ENCODE peak calls at places on chromosomes 13 and 19, in six cellular contexts. One of them, this sample, is unnamed.

GRCh38 chr19:6023085-6023682 is 45.2 kb upstream of the RANBP3 start:
- DNase-seq in HFF-Myc: no peak
- DNase-seq in Jurkat, Clone E6-1: no peak
- DNase-seq in neural progenitor cell: no peak
- DNase-seq in lower lobe of right lung: peak; percentile 39
- DNase-seq in PC-3: peak; percentile 64
- DNase-seq in this sample: peak; percentile 34

GRCh38 chr13:97243915-97244820 is 22.0 kb downstream of the MBNL2 start:
- DNase-seq in HFF-Myc: no peak
- DNase-seq in Jurkat, Clone E6-1: no peak
- DNase-seq in neural progenitor cell: no peak
- DNase-seq in lower lobe of right lung: no peak
- DNase-seq in PC-3: no peak
- DNase-seq in this sample: no peak

GRCh38 chr13:51825165-51825592 is 19.8 kb downstream of the TMEM272 start:
- DNase-seq in HFF-Myc: no peak
- DNase-seq in Jurkat, Clone E6-1: peak; percentile 94
- DNase-seq in neural progenitor cell: no peak
- DNase-seq in lower lobe of right lung: no peak
- DNase-seq in PC-3: no peak
- DNase-seq in this sample: no peak

GRCh38 chr13:63025741-63026140 is 1610.1 kb upstream of the PCDH20 start:
- DNase-seq in HFF-Myc: no peak
- DNase-seq in Jurkat, Clone E6-1: no peak
- DNase-seq in neural progenitor cell: no peak
- DNase-seq in lower lobe of right lung: no peak
- DNase-seq in PC-3: no peak
- DNase-seq in this sample: no peak

GRCh38 chr13:44303681-44304432 is 69.8 kb upstream of the SERP2 start:
- DNase-seq in HFF-Myc: no peak
- DNase-seq in Jurkat, Clone E6-1: no peak
- DNase-seq in neural progenitor cell: no peak
- DNase-seq in lower lobe of right lung: no peak
- DNase-seq in PC-3: no peak
- DNase-seq in this sample: no peak

GRCh38 chr19:16385296-16385695 is 60.7 kb downstream of the KLF2 start:
- DNase-seq in HFF-Myc: no peak
- DNase-seq in Jurkat, Clone E6-1: no peak
- DNase-seq in neural progenitor cell: no peak
- DNase-seq in lower lobe of right lung: no peak
- DNase-seq in PC-3: no peak
- DNase-seq in this sample: no peak

GRCh38 chr19:46412034-46412982 is 1.1 kb downstream of the CCDC8 start:
- DNase-seq in HFF-Myc: no peak
- DNase-seq in Jurkat, Clone E6-1: no peak
- DNase-seq in neural progenitor cell: peak; percentile 61
- DNase-seq in lower lobe of right lung: peak; percentile 37
- DNase-seq in PC-3: no peak
- DNase-seq in this sample: no peak

GRCh38 chr13:86601351-86601750 is 802.1 kb upstream of the SLITRK6 start:
- DNase-seq in HFF-Myc: no peak
- DNase-seq in Jurkat, Clone E6-1: no peak
- DNase-seq in neural progenitor cell: no peak
- DNase-seq in lower lobe of right lung: no peak
- DNase-seq in PC-3: peak; percentile 24
- DNase-seq in this sample: no peak

GRCh38 chr13:40385858-40386180 is 280.6 kb downstream of the FOXO1 start:
- DNase-seq in HFF-Myc: no peak
- DNase-seq in Jurkat, Clone E6-1: no peak
- DNase-seq in neural progenitor cell: no peak
- DNase-seq in lower lobe of right lung: no peak
- DNase-seq in PC-3: no peak
- DNase-seq in this sample: no peak

GRCh38 chr13:32300920-32301319 is 14.2 kb downstream of the ZAR1L start:
- DNase-seq in HFF-Myc: no peak
- DNase-seq in Jurkat, Clone E6-1: no peak
- DNase-seq in neural progenitor cell: no peak
- DNase-seq in lower lobe of right lung: no peak
- DNase-seq in PC-3: no peak
- DNase-seq in this sample: no peak

GRCh38 chr13:41639955-41640780 is 182.8 kb downstream of the RGCC start:
- DNase-seq in HFF-Myc: no peak
- DNase-seq in Jurkat, Clone E6-1: no peak
- DNase-seq in neural progenitor cell: no peak
- DNase-seq in lower lobe of right lung: no peak
- DNase-seq in PC-3: no peak
- DNase-seq in this sample: no peak

GRCh38 chr13:75021151-75021550 is 460.8 kb downstream of the TBC1D4 start:
- DNase-seq in HFF-Myc: no peak
- DNase-seq in Jurkat, Clone E6-1: no peak
- DNase-seq in neural progenitor cell: no peak
- DNase-seq in lower lobe of right lung: no peak
- DNase-seq in PC-3: no peak
- DNase-seq in this sample: no peak

GRCh38 chr19:12331211-12331941 is 2.1 kb downstream of the ZNF563 start:
- DNase-seq in HFF-Myc: no peak
- DNase-seq in Jurkat, Clone E6-1: peak; percentile 69
- DNase-seq in neural progenitor cell: peak; percentile 13
- DNase-seq in lower lobe of right lung: no peak
- DNase-seq in PC-3: no peak
- DNase-seq in this sample: no peak

GRCh38 chr13:34816543-34816942 is 125.5 kb upstream of the NBEA start:
- DNase-seq in HFF-Myc: no peak
- DNase-seq in Jurkat, Clone E6-1: no peak
- DNase-seq in neural progenitor cell: no peak
- DNase-seq in lower lobe of right lung: no peak
- DNase-seq in PC-3: no peak
- DNase-seq in this sample: no peak

GRCh38 chr19:45113628-45114027 is 20.6 kb downstream of the PPP1R37 start:
- DNase-seq in HFF-Myc: no peak
- DNase-seq in Jurkat, Clone E6-1: no peak
- DNase-seq in neural progenitor cell: no peak
- DNase-seq in lower lobe of right lung: no peak
- DNase-seq in PC-3: peak; percentile 61
- DNase-seq in this sample: no peak

GRCh38 chr13:20993211-20993610 is 68.2 kb downstream of the LATS2 start:
- DNase-seq in HFF-Myc: no peak
- DNase-seq in Jurkat, Clone E6-1: no peak
- DNase-seq in neural progenitor cell: no peak
- DNase-seq in lower lobe of right lung: no peak
- DNase-seq in PC-3: no peak
- DNase-seq in this sample: no peak

GRCh38 chr19:54462072-54462712 is 1.4 kb downstream of the LENG9 start:
- DNase-seq in HFF-Myc: no peak
- DNase-seq in Jurkat, Clone E6-1: no peak
- DNase-seq in neural progenitor cell: no peak
- DNase-seq in lower lobe of right lung: peak; percentile 51
- DNase-seq in PC-3: no peak
- DNase-seq in this sample: no peak

GRCh38 chr13:73607489-73608156 is 526.6 kb downstream of the KLF12 start:
- DNase-seq in HFF-Myc: no peak
- DNase-seq in Jurkat, Clone E6-1: no peak
- DNase-seq in neural progenitor cell: no peak
- DNase-seq in lower lobe of right lung: no peak
- DNase-seq in PC-3: peak; percentile 54
- DNase-seq in this sample: no peak

GRCh38 chr19:33472696-33473624 is 48.6 kb downstream of the PEPD start:
- DNase-seq in HFF-Myc: peak; percentile 79
- DNase-seq in Jurkat, Clone E6-1: no peak
- DNase-seq in neural progenitor cell: no peak
- DNase-seq in lower lobe of right lung: peak; percentile 37
- DNase-seq in PC-3: peak; percentile 85
- DNase-seq in this sample: peak; percentile 96

GRCh38 chr13:23903906-23904280 is 6.6 kb upstream of the C1QTNF9B start:
- DNase-seq in HFF-Myc: no peak
- DNase-seq in Jurkat, Clone E6-1: no peak
- DNase-seq in neural progenitor cell: peak; percentile 23
- DNase-seq in lower lobe of right lung: no peak
- DNase-seq in PC-3: no peak
- DNase-seq in this sample: no peak
- H3K4me3 ChIP-seq in HFF-Myc: no peak overlapping the region
- H3K4me3 ChIP-seq in Jurkat, Clone E6-1: no peak overlapping the region
- H3K4me3 ChIP-seq in neural progenitor cell: peak overlapping the region; percentile 43
- H3K4me3 ChIP-seq in lower lobe of right lung: no peak overlapping the region
- H3K4me3 ChIP-seq in PC-3: no peak overlapping the region
- H3K4me3 ChIP-seq in this sample: no peak overlapping the region

GRCh38 chr13:114037674-114038073 is 63.8 kb upstream of the C13orf46 start:
- DNase-seq in HFF-Myc: no peak
- DNase-seq in Jurkat, Clone E6-1: no peak
- DNase-seq in neural progenitor cell: no peak
- DNase-seq in lower lobe of right lung: no peak
- DNase-seq in PC-3: no peak
- DNase-seq in this sample: no peak
- H3K4me3 ChIP-seq in HFF-Myc: no peak overlapping the region
- H3K4me3 ChIP-seq in Jurkat, Clone E6-1: no peak overlapping the region
- H3K4me3 ChIP-seq in neural progenitor cell: no peak overlapping the region
- H3K4me3 ChIP-seq in lower lobe of right lung: no peak overlapping the region
- H3K4me3 ChIP-seq in PC-3: no peak overlapping the region
- H3K4me3 ChIP-seq in this sample: no peak overlapping the region

GRCh38 chr19:48342841-48343540 is 17.6 kb downstream of the EMP3 start:
- DNase-seq in HFF-Myc: no peak
- DNase-seq in Jurkat, Clone E6-1: no peak
- DNase-seq in neural progenitor cell: no peak
- DNase-seq in lower lobe of right lung: no peak
- DNase-seq in PC-3: peak; percentile 45
- DNase-seq in this sample: peak; percentile 77

GRCh38 chr19:48341515-48342413 is 16.4 kb downstream of the EMP3 start:
- DNase-seq in HFF-Myc: no peak
- DNase-seq in Jurkat, Clone E6-1: no peak
- DNase-seq in neural progenitor cell: no peak
- DNase-seq in lower lobe of right lung: no peak
- DNase-seq in PC-3: no peak
- DNase-seq in this sample: no peak

GRCh38 chr19:48342414-48342738 is 17.0 kb downstream of the EMP3 start:
- DNase-seq in HFF-Myc: no peak
- DNase-seq in Jurkat, Clone E6-1: no peak
- DNase-seq in neural progenitor cell: no peak
- DNase-seq in lower lobe of right lung: no peak
- DNase-seq in PC-3: no peak
- DNase-seq in this sample: no peak

GRCh38 chr19:48338802-48339660 is 13.7 kb downstream of the EMP3 start:
- DNase-seq in HFF-Myc: no peak
- DNase-seq in Jurkat, Clone E6-1: no peak
- DNase-seq in neural progenitor cell: no peak
- DNase-seq in lower lobe of right lung: no peak
- DNase-seq in PC-3: no peak
- DNase-seq in this sample: no peak

GRCh38 chr19:48341006-48341405 is 15.7 kb downstream of the EMP3 start:
- DNase-seq in HFF-Myc: no peak
- DNase-seq in Jurkat, Clone E6-1: no peak
- DNase-seq in neural progenitor cell: no peak
- DNase-seq in lower lobe of right lung: no peak
- DNase-seq in PC-3: peak; percentile 86
- DNase-seq in this sample: no peak
- H3K4me3 ChIP-seq in HFF-Myc: no peak overlapping the region
- H3K4me3 ChIP-seq in Jurkat, Clone E6-1: no peak overlapping the region
- H3K4me3 ChIP-seq in neural progenitor cell: no peak overlapping the region
- H3K4me3 ChIP-seq in lower lobe of right lung: no peak overlapping the region
- H3K4me3 ChIP-seq in PC-3: no peak overlapping the region
- H3K4me3 ChIP-seq in this sample: no peak overlapping the region

GRCh38 chr13:37868691-37869505 is 674 bp downstream of the TRPC4 start:
- DNase-seq in HFF-Myc: no peak
- DNase-seq in Jurkat, Clone E6-1: no peak
- DNase-seq in neural progenitor cell: peak; percentile 71
- DNase-seq in lower lobe of right lung: no peak
- DNase-seq in PC-3: no peak
- DNase-seq in this sample: peak; percentile 46

GRCh38 chr13:37869756-37870488 is at the start of gene TRPC4:
- DNase-seq in HFF-Myc: peak; percentile 22
- DNase-seq in Jurkat, Clone E6-1: no peak
- DNase-seq in neural progenitor cell: peak; percentile 86
- DNase-seq in lower lobe of right lung: peak; percentile 41
- DNase-seq in PC-3: peak; percentile 54
- DNase-seq in this sample: peak; percentile 79

GRCh38 chr13:37870895-37871550 is 1.5 kb upstream of the TRPC4 start:
- DNase-seq in HFF-Myc: peak; percentile 33
- DNase-seq in Jurkat, Clone E6-1: no peak
- DNase-seq in neural progenitor cell: peak; percentile 61
- DNase-seq in lower lobe of right lung: no peak
- DNase-seq in PC-3: peak; percentile 12
- DNase-seq in this sample: peak; percentile 61

GRCh38 chr13:37870489-37870845 is 895 bp upstream of the TRPC4 start:
- DNase-seq in HFF-Myc: no peak
- DNase-seq in Jurkat, Clone E6-1: no peak
- DNase-seq in neural progenitor cell: no peak
- DNase-seq in lower lobe of right lung: no peak
- DNase-seq in PC-3: no peak
- DNase-seq in this sample: no peak

DNA sequence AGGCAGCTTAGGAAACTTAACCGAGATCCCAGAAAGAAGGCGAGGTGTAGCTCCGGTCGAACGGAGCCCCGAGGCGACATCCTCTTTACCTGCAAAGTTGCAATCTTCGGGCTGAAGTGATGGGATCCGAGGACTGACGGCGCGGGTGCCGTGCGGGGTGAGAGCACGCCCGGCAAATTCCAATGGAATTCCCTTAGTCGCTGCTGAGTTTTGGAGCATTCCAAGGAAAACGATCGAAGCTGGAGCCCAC is 141 bp downstream of the TRPC4 start:
- DNase-seq in HFF-Myc: no peak
- DNase-seq in Jurkat, Clone E6-1: no peak
- DNase-seq in neural progenitor cell: no peak
- DNase-seq in lower lobe of right lung: no peak
- DNase-seq in PC-3: no peak
- DNase-seq in this sample: no peak
- H3K4me3 ChIP-seq in HFF-Myc: peak overlapping the region; percentile 64
- H3K4me3 ChIP-seq in Jurkat, Clone E6-1: no peak overlapping the region
- H3K4me3 ChIP-seq in neural progenitor cell: peak overlapping the region; percentile 94
- H3K4me3 ChIP-seq in lower lobe of right lung: peak overlapping the region; percentile 48
- H3K4me3 ChIP-seq in PC-3: peak overlapping the region; percentile 62
- H3K4me3 ChIP-seq in this sample: peak overlapping the region; percentile 77

DNA sequence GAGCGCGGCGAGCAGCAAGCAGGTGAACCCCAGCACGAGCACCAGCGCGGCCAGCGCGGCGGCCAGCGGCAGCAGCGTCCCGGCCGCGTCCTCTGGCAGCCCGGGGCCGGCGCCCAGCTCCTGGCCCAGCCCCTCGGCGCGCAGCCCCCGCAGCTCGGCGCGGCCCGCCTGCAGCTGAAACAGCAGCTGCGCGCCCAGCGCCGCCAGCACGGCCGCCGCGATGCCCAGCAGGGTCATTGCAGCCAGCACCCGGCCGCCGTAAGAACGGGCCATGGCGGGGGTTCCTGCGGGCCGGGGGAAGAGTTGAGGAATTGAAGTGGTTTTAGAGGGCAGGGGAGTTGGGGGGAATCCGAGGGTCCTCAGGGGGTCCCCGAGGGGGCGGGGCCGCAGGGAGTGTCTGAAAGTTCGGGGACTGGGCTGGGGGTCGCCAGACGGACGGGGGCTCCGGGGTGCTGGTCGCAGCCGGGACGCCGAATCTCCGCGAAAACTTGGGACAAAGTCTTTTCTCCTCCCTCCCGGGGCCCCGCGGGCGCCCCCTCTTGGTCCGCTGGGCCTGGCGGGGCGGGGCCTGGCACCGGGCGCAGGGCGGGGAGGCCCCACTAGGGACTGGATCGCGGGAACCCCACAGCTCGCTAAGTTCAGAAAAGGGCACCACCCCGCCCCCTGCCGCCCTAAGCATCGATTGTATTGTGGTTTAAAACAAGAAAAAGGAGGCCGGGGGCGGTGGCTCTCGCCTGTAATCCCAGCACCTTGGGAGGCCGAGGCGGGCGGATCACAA is at the start of gene TMEM221:
- DNase-seq in HFF-Myc: no peak
- DNase-seq in Jurkat, Clone E6-1: no peak
- DNase-seq in neural progenitor cell: peak; percentile 83
- DNase-seq in lower lobe of right lung: peak; percentile 59
- DNase-seq in PC-3: peak; percentile 54
- DNase-seq in this sample: no peak
- H3K4me3 ChIP-seq in HFF-Myc: peak within 1 kb of the TSS; percentile 25
- H3K4me3 ChIP-seq in Jurkat, Clone E6-1: no peak within 1 kb of the TSS
- H3K4me3 ChIP-seq in neural progenitor cell: peak within 1 kb of the TSS; percentile 60
- H3K4me3 ChIP-seq in lower lobe of right lung: peak within 1 kb of the TSS; percentile 49
- H3K4me3 ChIP-seq in PC-3: peak within 1 kb of the TSS; percentile 74
- H3K4me3 ChIP-seq in this sample: peak within 1 kb of the TSS; percentile 37